ENCODE peak calls at places on chromosomes 6 and 20, in ten cellular contexts. W is heart left ventricle; J is PC-3; K is H9; T is PC-9; G is body of pancreas; Q is transverse colon; A is K562; D is effector memory CD4-positive, alpha-beta T cell; H is HAP-1. Z is an unnamed sample. For H3K4me1 and H3K9me3, the result is how much of the 10 kb centered on the place peaks cover.

GRCh38 chr20:43827940-43828562 is 86.6 kb upstream of the TOX2 start:
- DNase-seq in W (no peak), J (no peak), K (no peak), T (no peak), G (no peak), Q (no peak), A (no peak), D (no peak), H (no peak), Z (no peak)

GRCh38 chr6:169501777-169502313 is 200.0 kb downstream of the WDR27 start:
- DNase-seq in W (no peak), J (no peak), K (no peak), T (no peak), G (no peak), Q (no peak), A (no peak), D (no peak), H (no peak), Z (no peak)

GRCh38 chr6:9250852-9251251 is 815.5 kb upstream of the SLC35B3 start:
- DNase-seq in W (no peak), J (peak), K (peak), T (peak), G (peak), Q (peak), A (no peak), D (no peak), H (peak), Z (no peak)

GRCh38 chr20:481167-481566 is 18.8 kb upstream of the TBC1D20 start:
- DNase-seq in W (no peak), J (no peak), K (no peak), T (no peak), G (no peak), Q (no peak), A (no peak), D (no peak), H (no peak), Z (no peak)

GRCh38 chr6:1335367-1336037 is 23.6 kb downstream of the FOXQ1 start:
- DNase-seq in W (no peak), J (peak), K (peak), T (peak), G (peak), Q (peak), A (no peak), D (no peak), H (no peak), Z (no peak)

GRCh38 chr6:57432162-57432561 is 114.7 kb downstream of the PRIM2 start:
- DNase-seq in W (no peak), J (no peak), K (no peak), T (no peak), G (no peak), Q (no peak), A (no peak), D (no peak), H (no peak), Z (no peak)

GRCh38 chr20:2244993-2245392 is 50.8 kb upstream of the TGM3 start:
- DNase-seq in W (no peak), J (no peak), K (peak), T (no peak), G (no peak), Q (no peak), A (no peak), D (no peak), H (no peak), Z (no peak)

GRCh38 chr20:37948956-37949355 is 46.0 kb downstream of the VSTM2L start:
- DNase-seq in W (no peak), J (no peak), K (peak), T (no peak), G (no peak), Q (no peak), A (no peak), D (no peak), H (no peak), Z (no peak)

GRCh38 chr6:149940673-149940984 is 1.2 kb upstream of the ULBP2 start:
- DNase-seq in W (no peak), J (no peak), K (no peak), T (no peak), G (no peak), Q (no peak), A (no peak), D (no peak), H (no peak), Z (no peak)

GRCh38 chr20:36384022-36384619 is 78.0 kb downstream of the DLGAP4 start:
- DNase-seq in W (no peak), J (peak), K (peak), T (peak), G (no peak), Q (no peak), A (peak), D (no peak), H (peak), Z (no peak)

GRCh38 chr6:132893772-132894490 is 79.6 kb downstream of the RPS12 start:
- DNase-seq in W (no peak), J (no peak), K (no peak), T (no peak), G (no peak), Q (no peak), A (no peak), D (no peak), H (peak), Z (peak)

GRCh38 chr6:45044086-45044485 is 284.0 kb upstream of the RUNX2 start:
- DNase-seq in W (no peak), J (no peak), K (no peak), T (no peak), G (no peak), Q (no peak), A (no peak), D (no peak), H (peak), Z (no peak)
- H3K4me1 ChIP-seq in W (under half), J (under half), K (under half), T (under half), G (under half), Q (under half), A (under half), D (under half), H (under half), Z (under half)

GRCh38 chr20:48752963-48753362 is 74.8 kb downstream of the PREX1 start:
- DNase-seq in W (no peak), J (no peak), K (no peak), T (no peak), G (no peak), Q (no peak), A (no peak), D (no peak), H (no peak), Z (no peak)
- H3K9me3 ChIP-seq in W (under half), J (under half), K (under half), T (under half), G (under half), Q (under half), A (under half), D (under half), H (under half), Z (under half)

DNA sequence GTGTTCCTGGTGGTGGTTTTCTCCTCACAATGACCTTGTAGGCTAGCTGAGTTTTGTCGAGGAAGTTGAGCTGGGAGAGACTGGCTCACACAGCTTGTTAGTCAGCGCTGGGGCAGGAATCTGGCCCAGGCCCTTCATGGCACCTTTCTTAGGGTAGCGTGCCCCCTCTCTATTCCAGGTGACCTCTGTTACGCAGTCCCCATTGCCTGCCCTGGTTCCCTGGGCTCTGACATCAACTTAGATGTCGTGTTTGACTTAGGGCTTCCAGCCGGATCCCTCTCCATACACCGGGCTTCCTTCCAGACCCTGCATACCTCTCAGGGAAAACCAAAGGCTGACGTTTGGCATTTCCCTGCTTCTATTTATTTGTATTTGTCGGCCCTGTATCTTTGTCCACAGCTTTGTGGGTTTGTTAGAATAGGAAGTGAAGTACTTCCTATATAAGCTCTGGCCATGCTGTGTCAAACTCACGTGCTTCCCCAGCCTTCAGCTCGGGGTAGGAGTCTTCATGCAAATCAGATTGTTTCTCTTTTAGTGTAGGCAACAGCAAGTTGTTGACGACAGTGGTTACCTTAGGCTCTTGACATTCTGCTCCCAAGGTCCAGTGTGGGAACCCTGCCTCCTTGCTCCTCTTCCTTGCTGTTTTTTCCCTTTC is 12.8 kb downstream of the IGF2R start:
- DNase-seq in W (peak), J (no peak), K (no peak), T (no peak), G (peak), Q (peak), A (peak), D (peak), H (no peak), Z (no peak)
- H3K4me1 ChIP-seq in W (half or more), J (half or more), K (under half), T (under half), G (half or more), Q (half or more), A (half or more), D (half or more), H (under half), Z (under half)

GRCh38 chr20:56234110-56234509 is 14.4 kb upstream of the MC3R start:
- DNase-seq in W (no peak), J (no peak), K (no peak), T (no peak), G (no peak), Q (no peak), A (no peak), D (no peak), H (no peak), Z (no peak)
- H3K9me3 ChIP-seq in W (under half), J (under half), K (half or more), T (under half), G (under half), Q (under half), A (under half), D (under half), H (under half), Z (under half)

Z was measured in BE2C.